ENCODE peak calls at places on chromosomes 7 and 10, in five cellular contexts. O is right lobe of liver, G is aorta, W is tibial artery, U is AG09309. X is an unnamed sample.
A peak's percentile ranks its signal among the peaks of the same experiment; 100 is the strongest.

GRCh38 chr10:49394933-49395740 is 752 bp downstream of the DRGX start:
- DNase-seq in O (no peak), G (no peak), W (no peak), U (no peak), X (no peak)

GRCh38 chr10:105763611-105764010 is 1122.5 kb downstream of the SORCS3 start:
- DNase-seq in O (no peak), G (no peak), W (no peak), U (no peak), X (no peak)

GRCh38 chr10:93268021-93268420 is 194.3 kb downstream of the CYP26A1 start:
- DNase-seq in O (no peak), G (no peak), W (no peak), U (no peak), X (no peak)

GRCh38 chr10:84264611-84265141 is 19.8 kb downstream of the RGR start:
- DNase-seq in O (peak; percentile 68), G (peak; percentile 89), W (peak; percentile 75), U (peak; percentile 17), X (peak; percentile 61)

GRCh38 chr7:141585592-141586510 is 34.6 kb downstream of the AGK start:
- DNase-seq in O (no peak), G (no peak), W (no peak), U (peak; percentile 69), X (no peak)

GRCh38 chr10:66564341-66564740 is 361.5 kb upstream of the LRRTM3 start:
- DNase-seq in O (no peak), G (no peak), W (no peak), U (no peak), X (no peak)

GRCh38 chr7:43458330-43458729 is 124.6 kb upstream of the STK17A start:
- DNase-seq in O (no peak), G (no peak), W (no peak), U (no peak), X (no peak)

GRCh38 chr10:73917566-73918305 is 6.8 kb downstream of the PLAU start:
- DNase-seq in O (no peak), G (no peak), W (no peak), U (no peak), X (peak; percentile 32)

GRCh38 chr10:266974-267425 is 131.7 kb downstream of the ZMYND11 start:
- DNase-seq in O (no peak), G (no peak), W (no peak), U (no peak), X (peak; percentile 23)

DNA sequence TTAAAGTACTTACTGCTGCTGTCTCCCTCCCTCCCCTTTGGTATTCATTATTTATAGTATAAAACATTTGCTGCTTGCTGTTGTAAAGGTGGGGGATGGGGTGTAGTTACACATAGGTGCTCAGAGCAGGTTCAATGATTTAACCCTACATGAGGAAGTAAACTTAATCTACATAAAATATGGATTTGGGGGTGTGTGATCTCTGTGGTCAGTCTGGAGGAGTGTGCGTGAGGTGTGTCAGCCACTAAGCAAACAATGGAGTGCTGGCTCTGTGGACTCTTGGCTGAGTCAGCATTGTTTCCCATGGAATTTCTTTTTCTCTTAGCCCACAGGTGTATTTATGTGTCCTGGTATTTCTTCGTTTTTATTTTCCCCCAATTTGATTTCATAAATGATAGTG is 133.9 kb downstream of the AUTS2 start:
- DNase-seq in O (no peak), G (no peak), W (no peak), U (no peak), X (peak; percentile 42)
- H3K4me3 ChIP-seq in O (no peak overlapping the region), G (no peak overlapping the region), W (no peak overlapping the region), U (no peak overlapping the region), X (no peak overlapping the region)

GRCh38 chr7:155805826-155806095 is 6.5 kb downstream of the SHH start:
- DNase-seq in O (no peak), G (no peak), W (no peak), U (no peak), X (no peak)
- H3K4me3 ChIP-seq in O (no peak overlapping the region), G (no peak overlapping the region), W (peak overlapping the region; percentile 29), U (peak overlapping the region; percentile 22), X (no peak overlapping the region)

GRCh38 chr10:125027889-125028288 is 86.0 kb downstream of the ZRANB1 start:
- DNase-seq in O (no peak), G (peak; percentile 60), W (no peak), U (no peak), X (no peak)

GRCh38 chr10:125026974-125027735 is 85.2 kb downstream of the ZRANB1 start:
- DNase-seq in O (no peak), G (peak; percentile 70), W (no peak), U (no peak), X (no peak)

GRCh38 chr10:125025341-125025740 is 83.4 kb downstream of the ZRANB1 start:
- DNase-seq in O (no peak), G (no peak), W (no peak), U (no peak), X (no peak)

GRCh38 chr10:125024496-125025234 is 82.7 kb downstream of the ZRANB1 start:
- DNase-seq in O (no peak), G (peak; percentile 39), W (no peak), U (no peak), X (no peak)

GRCh38 chr10:125026036-125026931 is 84.4 kb downstream of the ZRANB1 start:
- DNase-seq in O (no peak), G (peak; percentile 66), W (no peak), U (no peak), X (no peak)
- H3K4me3 ChIP-seq in O (no peak overlapping the region), G (no peak overlapping the region), W (no peak overlapping the region), U (no peak overlapping the region), X (no peak overlapping the region)

GRCh38 chr10:26612151-26612915 is 85.2 kb upstream of the PDSS1 start:
- DNase-seq in O (no peak), G (no peak), W (no peak), U (no peak), X (no peak)
- H3K4me3 ChIP-seq in O (no peak overlapping the region), G (no peak overlapping the region), W (no peak overlapping the region), U (no peak overlapping the region), X (no peak overlapping the region)

GRCh38 chr7:25559581-25560367 is 331.5 kb upstream of the NPVF start:
- DNase-seq in O (no peak), G (no peak), W (no peak), U (no peak), X (no peak)

GRCh38 chr7:25569765-25570164 is 341.5 kb upstream of the NPVF start:
- DNase-seq in O (no peak), G (no peak), W (no peak), U (no peak), X (no peak)

GRCh38 chr7:25567430-25567829 is 339.1 kb upstream of the NPVF start:
- DNase-seq in O (no peak), G (no peak), W (no peak), U (no peak), X (no peak)

GRCh38 chr7:25565949-25566348 is 337.7 kb upstream of the NPVF start:
- DNase-seq in O (peak; percentile 62), G (no peak), W (peak; percentile 75), U (peak; percentile 29), X (peak; percentile 83)

GRCh38 chr7:25564980-25565379 is 336.7 kb upstream of the NPVF start:
- DNase-seq in O (no peak), G (no peak), W (peak; percentile 77), U (no peak), X (no peak)
- H3K4me3 ChIP-seq in O (no peak overlapping the region), G (no peak overlapping the region), W (no peak overlapping the region), U (no peak overlapping the region), X (no peak overlapping the region)

DNA sequence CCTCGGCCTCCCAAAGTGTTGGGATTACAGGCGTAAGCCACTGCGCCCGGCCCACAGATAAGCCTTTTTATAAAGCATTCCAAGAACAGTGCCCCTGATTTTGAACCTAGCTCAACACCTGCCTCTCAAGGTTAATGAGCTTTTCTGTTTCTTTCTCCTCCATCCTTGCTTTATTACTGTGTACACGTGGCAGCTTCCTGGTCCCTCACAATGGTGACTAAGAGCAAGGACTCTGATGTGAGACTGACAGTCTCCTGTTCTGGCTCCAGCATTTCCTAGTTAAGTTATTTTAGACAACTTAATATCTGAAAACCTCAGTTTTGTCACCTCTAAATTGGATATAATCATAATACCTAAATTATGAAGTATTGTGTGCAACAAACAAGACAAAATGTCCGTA is 9.8 kb downstream of the HABP2 start:
- DNase-seq in O (no peak), G (no peak), W (no peak), U (no peak), X (no peak)
- H3K4me3 ChIP-seq in O (peak overlapping the region; percentile 39), G (no peak overlapping the region), W (no peak overlapping the region), U (no peak overlapping the region), X (no peak overlapping the region)

GRCh38 chr7:108164342-108164741 is 34.2 kb upstream of the LAMB4 start:
- DNase-seq in O (no peak), G (no peak), W (no peak), U (no peak), X (no peak)

GRCh38 chr7:108167460-108167859 is 37.3 kb upstream of the LAMB4 start:
- DNase-seq in O (no peak), G (no peak), W (no peak), U (no peak), X (no peak)

GRCh38 chr7:108165726-108166125 is 35.6 kb upstream of the LAMB4 start:
- DNase-seq in O (no peak), G (no peak), W (no peak), U (no peak), X (no peak)

GRCh38 chr7:108166687-108167086 is 36.5 kb upstream of the LAMB4 start:
- DNase-seq in O (no peak), G (no peak), W (no peak), U (no peak), X (no peak)

GRCh38 chr7:108164946-108165345 is 34.8 kb upstream of the LAMB4 start:
- DNase-seq in O (no peak), G (no peak), W (no peak), U (no peak), X (no peak)
- H3K4me3 ChIP-seq in O (no peak overlapping the region), G (no peak overlapping the region), W (no peak overlapping the region), U (no peak overlapping the region), X (no peak overlapping the region)

DNA sequence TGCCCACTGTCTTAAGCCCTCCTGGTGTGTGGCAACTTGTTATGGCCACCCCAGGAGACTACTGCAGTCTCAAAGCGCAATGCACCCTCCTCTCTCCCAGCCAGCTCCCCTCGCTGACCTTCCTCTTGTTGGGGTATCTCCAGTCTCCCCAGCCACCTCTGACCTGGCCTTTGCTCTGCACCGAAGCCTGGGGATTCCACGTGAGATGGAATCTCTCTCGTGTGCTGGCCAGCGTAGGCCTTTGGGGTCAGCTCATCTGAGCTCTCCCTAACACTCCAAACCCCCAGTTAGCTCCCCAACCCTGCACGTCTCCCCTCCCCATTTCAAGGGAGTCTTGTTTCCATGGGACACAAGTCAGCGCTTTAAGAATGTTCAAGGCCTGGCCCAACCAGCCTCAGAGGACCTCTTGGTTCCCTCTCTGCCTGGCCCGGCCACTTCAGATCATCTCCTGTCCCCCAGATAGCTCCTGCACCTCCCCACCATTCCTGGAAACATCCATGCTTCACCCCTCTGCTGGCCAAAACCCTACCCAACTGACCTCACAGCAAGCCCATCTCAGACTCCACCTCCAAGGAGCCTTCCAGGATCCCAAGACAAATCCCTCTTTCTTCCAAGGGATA is 11.2 kb downstream of the ITPRIP start:
- DNase-seq in O (no peak), G (no peak), W (peak; percentile 59), U (no peak), X (no peak)
- H3K4me3 ChIP-seq in O (no peak overlapping the region), G (no peak overlapping the region), W (no peak overlapping the region), U (no peak overlapping the region), X (peak overlapping the region; percentile 56)

GRCh38 chr7:29196191-29196590 is 1.6 kb downstream of the CHN2 start:
- DNase-seq in O (no peak), G (no peak), W (no peak), U (no peak), X (no peak)
- H3K4me3 ChIP-seq in O (peak overlapping the region; percentile 85), G (no peak overlapping the region), W (no peak overlapping the region), U (no peak overlapping the region), X (no peak overlapping the region)

GRCh38 chr7:122455108-122455507 is 150.6 kb upstream of the FEZF1 start:
- DNase-seq in O (no peak), G (no peak), W (no peak), U (no peak), X (no peak)
- H3K4me3 ChIP-seq in O (no peak overlapping the region), G (no peak overlapping the region), W (no peak overlapping the region), U (no peak overlapping the region), X (no peak overlapping the region)